ENCODE peak calls at places on chromosomes 3 and 15, in four cellular contexts. One of them, this sample, is unnamed.

GRCh38 chr15:62462721-62463120 is 297.6 kb upstream of the C2CD4B start:
- DNase-seq in ovary: no peak
- DNase-seq in tibial nerve: no peak
- DNase-seq in K562: no peak
- DNase-seq in this sample: no peak

GRCh38 chr15:55241895-55242294 is 45.2 kb upstream of the RSL24D1 start:
- DNase-seq in tibial nerve: no peak
- DNase-seq in ovary: no peak
- DNase-seq in K562: no peak
- DNase-seq in this sample: no peak

GRCh38 chr15:59364238-59364637 is 8.4 kb downstream of the MYO1E start:
- DNase-seq in K562: no peak
- DNase-seq in ovary: no peak
- DNase-seq in tibial nerve: no peak
- DNase-seq in this sample: no peak

GRCh38 chr3:99925584-99925983 is 107.9 kb downstream of the CMSS1 start:
- DNase-seq in K562: no peak
- DNase-seq in ovary: peak; percentile 46
- DNase-seq in tibial nerve: peak; percentile 35
- DNase-seq in this sample: peak; percentile 30

GRCh38 chr15:67033521-67033920 is 31.9 kb upstream of the SMAD3 start:
- DNase-seq in tibial nerve: no peak
- DNase-seq in ovary: no peak
- DNase-seq in K562: no peak
- DNase-seq in this sample: no peak

GRCh38 chr3:13718437-13718836 is 161.4 kb downstream of the WNT7A start:
- DNase-seq in ovary: no peak
- DNase-seq in tibial nerve: no peak
- DNase-seq in K562: no peak
- DNase-seq in this sample: peak; percentile 20

GRCh38 chr3:169777822-169778221 is 4.6 kb downstream of the MYNN start:
- DNase-seq in tibial nerve: no peak
- DNase-seq in K562: no peak
- DNase-seq in ovary: no peak
- DNase-seq in this sample: no peak

GRCh38 chr3:151047636-151048035 is 37.8 kb upstream of the MED12L start:
- DNase-seq in ovary: no peak
- DNase-seq in tibial nerve: no peak
- DNase-seq in K562: peak; percentile 57
- DNase-seq in this sample: no peak

GRCh38 chr3:193593666-193594025 is 638 bp downstream of the OPA1 start:
- DNase-seq in tibial nerve: no peak
- DNase-seq in ovary: no peak
- DNase-seq in K562: peak; percentile 31
- DNase-seq in this sample: no peak

GRCh38 chr15:69548771-69549170 is 96.2 kb downstream of the RPLP1 start:
- DNase-seq in ovary: no peak
- DNase-seq in tibial nerve: no peak
- DNase-seq in K562: no peak
- DNase-seq in this sample: no peak

GRCh38 chr15:64017591-64018163 is 28.6 kb downstream of the DAPK2 start:
- DNase-seq in ovary: no peak
- DNase-seq in K562: no peak
- DNase-seq in tibial nerve: no peak
- DNase-seq in this sample: no peak

GRCh38 chr15:40328176-40328575 is 4.7 kb downstream of the INAFM2 start:
- DNase-seq in ovary: no peak
- DNase-seq in tibial nerve: no peak
- DNase-seq in K562: no peak
- DNase-seq in this sample: no peak

GRCh38 chr3:121232309-121233225 is 313.2 kb downstream of the POLQ start:
- DNase-seq in K562: no peak
- DNase-seq in tibial nerve: no peak
- DNase-seq in ovary: no peak
- DNase-seq in this sample: no peak

GRCh38 chr15:67829647-67830504 is 4.6 kb downstream of the SKOR1 start:
- DNase-seq in K562: no peak
- DNase-seq in ovary: no peak
- DNase-seq in tibial nerve: no peak
- DNase-seq in this sample: no peak

GRCh38 chr3:81490541-81491288 is 270.7 kb downstream of the GBE1 start:
- DNase-seq in tibial nerve: peak; percentile 94
- DNase-seq in ovary: peak; percentile 84
- DNase-seq in K562: peak; percentile 49
- DNase-seq in this sample: peak; percentile 80
- TF ChIP-seq EP300 in tibial nerve: no peak
- TF ChIP-seq EP300 in ovary: no peak
- TF ChIP-seq EP300 in K562: no peak
- TF ChIP-seq EP300 in this sample: no peak

DNA sequence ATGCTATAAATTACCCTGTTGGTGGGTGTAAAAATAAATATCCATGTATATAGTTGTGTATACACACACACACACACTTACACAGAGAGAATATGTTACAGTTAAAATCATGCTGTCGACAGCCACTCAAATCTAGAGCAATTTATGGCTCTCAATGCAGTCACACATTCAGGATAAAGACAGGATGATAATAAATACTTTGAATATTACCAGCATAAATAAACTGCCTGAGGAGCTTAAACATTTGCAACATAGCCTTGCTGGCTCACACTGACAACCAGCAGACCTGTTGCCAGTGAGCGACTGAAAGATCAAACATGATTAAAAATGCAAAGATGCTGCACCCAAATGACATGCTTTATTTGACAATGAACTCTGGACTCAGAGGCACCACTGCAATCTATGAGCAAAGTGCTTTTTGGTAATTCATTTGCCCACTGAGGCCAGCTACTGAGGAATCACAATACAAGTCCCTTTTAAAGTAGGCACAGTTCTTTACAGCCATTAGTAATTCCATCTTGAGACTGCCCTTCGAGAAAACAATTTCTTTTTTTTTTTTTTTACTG is 458.9 kb downstream of the FHIT start:
- DNase-seq in K562: no peak
- DNase-seq in tibial nerve: no peak
- DNase-seq in ovary: no peak
- DNase-seq in this sample: no peak
- TF ChIP-seq EP300 in K562: no peak
- TF ChIP-seq EP300 in tibial nerve: no peak
- TF ChIP-seq EP300 in ovary: no peak
- TF ChIP-seq EP300 in this sample: no peak

DNA sequence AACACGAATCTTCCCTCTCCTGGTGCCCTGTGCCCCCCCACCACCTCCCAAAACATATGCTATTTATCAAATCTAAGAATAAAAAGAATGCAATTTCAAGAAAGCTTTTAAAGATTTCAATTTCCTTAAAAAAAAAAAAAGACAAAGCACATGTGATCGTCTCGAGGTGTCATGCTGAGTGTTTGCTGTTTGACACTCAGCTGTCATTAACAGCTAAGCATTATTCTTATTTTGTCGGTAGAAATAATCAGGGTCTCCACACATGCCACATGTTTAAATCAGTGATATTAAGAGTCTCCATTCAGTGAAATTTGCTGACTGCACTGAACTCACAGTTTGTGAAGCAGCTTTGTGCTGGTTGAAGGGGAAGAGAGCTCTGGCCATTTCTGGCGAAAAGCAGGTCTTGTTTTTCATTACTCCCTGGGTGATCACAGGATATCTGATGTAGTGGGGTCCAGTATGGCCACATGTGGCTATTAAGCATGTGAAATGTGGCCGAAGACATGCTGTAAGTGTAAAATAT is 281.8 kb downstream of the SATB1 start:
- DNase-seq in tibial nerve: no peak
- DNase-seq in K562: no peak
- DNase-seq in ovary: no peak
- DNase-seq in this sample: no peak
- TF ChIP-seq EP300 in tibial nerve: no peak
- TF ChIP-seq EP300 in K562: no peak
- TF ChIP-seq EP300 in ovary: no peak
- TF ChIP-seq EP300 in this sample: no peak

GRCh38 chr3:64063207-64063981 is 40.1 kb upstream of the PSMD6 start:
- DNase-seq in tibial nerve: no peak
- DNase-seq in K562: no peak
- DNase-seq in ovary: no peak
- DNase-seq in this sample: no peak
- TF ChIP-seq EP300 in tibial nerve: no peak
- TF ChIP-seq EP300 in K562: no peak
- TF ChIP-seq EP300 in ovary: no peak
- TF ChIP-seq EP300 in this sample: no peak

DNA sequence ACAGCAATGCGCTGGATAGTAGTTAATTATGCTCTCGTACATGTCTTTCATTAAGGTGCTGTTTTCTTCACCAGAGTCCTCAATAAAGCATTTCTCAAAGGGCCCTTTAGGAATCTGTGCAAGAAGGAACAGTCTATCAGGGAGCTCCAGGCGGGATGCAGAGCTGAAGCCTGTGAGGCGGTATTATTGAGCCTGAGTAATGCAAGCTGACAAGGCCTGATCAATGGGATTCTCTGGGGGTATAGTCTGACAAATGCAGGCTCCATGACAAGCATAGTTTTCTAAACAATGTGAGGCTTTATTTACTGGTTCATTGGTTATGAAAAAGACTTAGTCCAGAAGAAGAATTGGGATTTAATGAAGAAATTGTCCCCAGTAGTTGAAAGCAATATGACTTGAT is 531.0 kb upstream of the CBLB start:
- DNase-seq in ovary: no peak
- DNase-seq in tibial nerve: no peak
- DNase-seq in K562: no peak
- DNase-seq in this sample: no peak
- TF ChIP-seq EP300 in ovary: no peak
- TF ChIP-seq EP300 in tibial nerve: no peak
- TF ChIP-seq EP300 in K562: no peak
- TF ChIP-seq EP300 in this sample: no peak

This sample was measured in stomach.